ENCODE peak calls at places on chromosomes 13 and 19, in nine cellular contexts. B is small intestine; H is BJ; Y is fibroblast of lung; G is naive thymus-derived CD4-positive, alpha-beta T cell; L is psoas muscle; M is tibial artery; X is iPS DF 6.9; J is H7. S is an unnamed sample.

GRCh38 chr19:41995959-41996797 is 2.1 kb upstream of the ATP1A3 start:
- DNase-seq in H (no peak), G (no peak), X (no peak), M (no peak), L (no peak), J (peak), Y (no peak), B (no peak), S (no peak)

GRCh38 chr19:38596057-38596981 is 21.4 kb downstream of the MAP4K1 start:
- DNase-seq in X (peak), G (no peak), L (peak), H (no peak), M (no peak), B (peak), Y (no peak), J (peak), S (no peak)

GRCh38 chr13:97946951-97947588 is 6.4 kb upstream of the IPO5 start:
- DNase-seq in M (no peak), X (no peak), L (no peak), Y (peak), H (peak), B (no peak), G (no peak), J (no peak), S (peak)

GRCh38 chr13:45219938-45220375 is 19.1 kb upstream of the KCTD4 start:
- DNase-seq in J (no peak), L (no peak), Y (peak), M (no peak), G (no peak), X (no peak), B (peak), H (no peak), S (peak)

GRCh38 chr19:44202470-44202869 is 9.9 kb upstream of the ZNF227 start:
- DNase-seq in J (no peak), M (no peak), G (no peak), H (no peak), Y (no peak), X (no peak), L (no peak), B (no peak), S (peak)

GRCh38 chr19:30046522-30046921 is 104.5 kb downstream of the URI1 start:
- DNase-seq in G (no peak), J (no peak), H (no peak), X (no peak), L (no peak), Y (peak), M (no peak), B (no peak), S (no peak)

GRCh38 chr13:73335226-73335625 is 276.4 kb downstream of the KLF5 start:
- DNase-seq in J (no peak), M (no peak), H (peak), L (no peak), X (no peak), G (no peak), Y (peak), B (peak), S (peak)

GRCh38 chr13:95123726-95124125 is 177.5 kb downstream of the ABCC4 start:
- DNase-seq in B (peak), J (no peak), H (no peak), X (no peak), L (no peak), M (no peak), G (no peak), Y (no peak), S (no peak)

GRCh38 chr13:61950828-61951227 is 535.2 kb upstream of the PCDH20 start:
- DNase-seq in X (no peak), G (no peak), J (no peak), L (no peak), Y (no peak), B (no peak), H (no peak), M (no peak), S (no peak)

GRCh38 chr19:3104708-3104983 is 10.5 kb downstream of the GNA11 start:
- DNase-seq in Y (no peak), J (no peak), B (no peak), L (no peak), G (no peak), H (no peak), M (no peak), X (no peak), S (no peak)

GRCh38 chr19:4278926-4279529 is at the start of gene SHD:
- DNase-seq in L (no peak), H (no peak), M (no peak), B (no peak), X (no peak), Y (no peak), J (peak), G (no peak), S (no peak)

GRCh38 chr13:98143157-98143553 is 261 bp downstream of the FARP1 start:
- DNase-seq in X (no peak), L (no peak), G (no peak), B (no peak), Y (no peak), J (no peak), M (peak), H (no peak), S (no peak)

GRCh38 chr13:91574756-91575155 is 176.3 kb downstream of the GPC5 start:
- DNase-seq in Y (peak), B (no peak), M (no peak), J (no peak), X (no peak), G (no peak), L (no peak), H (no peak), S (peak)

GRCh38 chr19:40862785-40863184 is 12.5 kb upstream of the CYP2A6 start:
- DNase-seq in H (peak), G (no peak), L (no peak), M (no peak), Y (no peak), J (no peak), X (no peak), B (no peak), S (no peak)

GRCh38 chr13:38685974-38686571 is 804 bp upstream of the FREM2 start:
- DNase-seq in H (no peak), X (no peak), J (peak), M (no peak), L (no peak), Y (peak), B (peak), G (no peak), S (no peak)

GRCh38 chr13:28658539-28658795 is 463 bp upstream of the POMP start:
- DNase-seq in M (no peak), H (no peak), G (no peak), J (peak), L (no peak), X (no peak), Y (no peak), B (no peak), S (no peak)

GRCh38 chr19:52993342-52994178 is 20.2 kb upstream of the ERVV-1 start:
- DNase-seq in M (peak), H (peak), X (no peak), Y (peak), J (peak), B (peak), G (peak), L (peak), S (peak)

GRCh38 chr19:41416194-41416674 is 10.9 kb downstream of the B3GNT8 start:
- DNase-seq in J (no peak), B (peak), X (no peak), M (no peak), G (no peak), H (no peak), L (no peak), Y (no peak), S (no peak)

GRCh38 chr13:26914624-26915023 is 154.0 kb upstream of the GPR12 start:
- DNase-seq in H (no peak), L (no peak), X (no peak), Y (peak), G (no peak), B (no peak), J (no peak), M (no peak), S (no peak)

DNA sequence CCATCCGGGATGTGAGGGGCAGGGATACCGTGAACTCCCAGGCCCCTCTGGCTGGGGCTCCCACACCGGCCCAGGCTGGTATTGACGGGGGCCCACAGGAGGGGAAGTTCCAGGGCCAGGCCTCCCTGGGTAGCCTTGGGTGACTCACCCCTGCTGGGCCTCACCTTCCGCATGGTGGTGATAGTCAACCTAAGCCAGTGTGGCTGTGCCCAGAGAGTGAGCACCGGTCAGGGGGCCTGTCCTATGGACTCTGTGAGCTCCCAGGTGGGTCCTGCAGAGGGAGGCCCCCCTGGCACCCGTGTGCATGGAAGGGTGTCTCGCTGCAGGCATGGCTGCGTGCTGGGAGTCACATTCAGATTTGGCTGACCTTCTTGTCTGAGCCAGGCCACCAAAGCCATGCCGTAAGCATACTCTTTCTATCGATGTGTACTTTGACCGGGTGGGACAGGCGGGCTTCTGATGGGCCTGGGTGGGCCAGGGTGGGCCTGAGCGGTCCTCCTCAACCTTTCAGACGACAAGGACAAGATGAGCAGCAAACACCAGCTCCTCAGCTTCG is 27.6 kb downstream of the DHX34 start:
- DNase-seq in X (no peak), H (no peak), J (peak), G (no peak), M (no peak), L (no peak), Y (no peak), B (no peak), S (no peak)
- H3K4me3 ChIP-seq in X (no peak), H (no peak), J (no peak), G (no peak), M (no peak), L (no peak), Y (no peak), B (no peak), S (no peak)

DNA sequence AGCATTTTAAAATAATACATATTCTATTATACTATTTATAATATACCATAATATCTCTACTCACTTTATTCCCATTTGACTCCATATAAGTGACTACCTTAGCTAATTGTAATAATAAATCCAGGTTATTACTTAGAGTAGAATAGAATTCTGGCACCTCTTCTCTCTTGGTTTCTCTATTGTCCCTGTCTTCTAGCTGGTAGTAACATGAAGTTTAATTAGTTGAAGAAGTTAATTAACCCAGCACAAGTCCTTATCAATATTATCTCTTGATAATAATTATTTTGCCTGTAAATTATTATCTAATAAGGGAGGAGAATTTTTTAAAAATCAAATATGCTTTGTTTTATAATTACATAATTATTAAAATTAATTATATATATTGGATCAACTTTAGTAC is 1571.2 kb upstream of the PRR20A start:
- DNase-seq in H (no peak), X (no peak), M (no peak), Y (no peak), B (no peak), L (no peak), J (no peak), G (no peak), S (no peak)
- H3K4me3 ChIP-seq in H (no peak), X (no peak), M (no peak), Y (no peak), B (no peak), L (no peak), J (no peak), G (no peak), S (no peak)

GRCh38 chr19:58060231-58060630 is 1.1 kb downstream of the ZNF135 start:
- DNase-seq in B (no peak), Y (no peak), H (no peak), X (no peak), L (no peak), G (no peak), M (no peak), J (peak), S (no peak)
- H3K4me3 ChIP-seq in B (no peak), Y (no peak), H (peak), X (no peak), L (peak), G (no peak), M (peak), J (no peak), S (no peak)

DNA sequence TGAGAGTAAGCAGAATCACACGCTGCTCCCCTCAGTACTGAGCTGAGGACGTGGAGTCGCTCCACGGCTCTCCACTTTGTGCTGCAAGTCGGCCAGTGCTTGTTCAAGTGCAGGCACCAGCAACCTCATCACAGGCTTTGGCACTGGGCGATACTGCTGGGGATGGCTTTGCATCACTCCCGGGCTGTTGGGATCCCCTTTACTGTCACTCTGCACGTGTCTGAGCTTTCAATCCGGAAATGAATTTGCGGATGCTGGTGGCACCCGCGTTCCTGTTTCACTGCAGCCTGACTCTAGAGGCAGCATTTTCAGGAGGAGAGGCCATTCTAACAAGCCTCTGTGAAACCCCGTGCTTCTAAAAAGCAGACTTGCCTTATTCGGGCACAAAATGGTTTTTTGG is 19.1 kb downstream of the SMARCA4 start:
- DNase-seq in Y (no peak), J (peak), H (no peak), L (no peak), B (no peak), G (peak), X (no peak), M (peak), S (no peak)
- H3K4me3 ChIP-seq in Y (no peak), J (no peak), H (no peak), L (no peak), B (no peak), G (no peak), X (no peak), M (peak), S (no peak)